ENCODE peak calls at places on chromosomes 6 and 20, in seven cellular contexts. J, S, I, X, N, Y and D are unnamed samples.

GRCh38 chr6:119612176-119612870 is 262.8 kb upstream of the MAN1A1 start:
- DNase-seq in J (no peak), N (no peak), X (no peak), S (no peak), Y (no peak), I (no peak), D (no peak)

GRCh38 chr6:109202409-109203264 is 107.3 kb downstream of the CEP57L1 start:
- DNase-seq in X (no peak), J (no peak), N (no peak), S (no peak), Y (no peak), I (peak), D (no peak)

GRCh38 chr6:150928882-150929281 is 63.4 kb downstream of the MTHFD1L start:
- DNase-seq in N (no peak), S (no peak), J (no peak), X (no peak), Y (no peak), I (no peak), D (no peak)

GRCh38 chr20:44702776-44703175 is 12.4 kb upstream of the CCN5 start:
- DNase-seq in J (no peak), I (no peak), Y (no peak), N (no peak), X (peak), S (peak), D (peak)

GRCh38 chr20:36957875-36958667 is 6.6 kb upstream of the SAMHD1 start:
- DNase-seq in I (no peak), X (no peak), N (no peak), S (no peak), Y (no peak), J (no peak), D (no peak)

GRCh38 chr20:38170219-38170902 is 5.3 kb upstream of the TGM2 start:
- DNase-seq in S (no peak), Y (no peak), X (no peak), J (no peak), I (no peak), N (no peak), D (no peak)

GRCh38 chr6:157099912-157100593 is 223.3 kb downstream of the TMEM242 start:
- DNase-seq in Y (no peak), X (no peak), S (peak), I (peak), J (no peak), N (no peak), D (no peak)

GRCh38 chr6:85483041-85483700 is 33.3 kb downstream of the NT5E start:
- DNase-seq in N (peak), Y (peak), J (no peak), S (peak), X (peak), I (peak), D (peak)